ENCODE peak calls at places on chromosomes 7 and 10, in ten cellular contexts. One of them, this sample, is unnamed.

GRCh38 chr10:21069929-21070363 is 172.8 kb upstream of the NEBL start:
- DNase-seq in stimulated activated CD4-positive, alpha-beta T cell treated with anti-CD3 and anti-CD28 coated beads, Interleukin-4, amount 100 ng/mL, for 4 hours: no peak
- DNase-seq in endothelial cell: no peak
- DNase-seq in osteoblast: no peak
- DNase-seq in NCI-H187 treated with DMSO at 0.1 percent for 48 hours: no peak
- DNase-seq in neuronal stem cell: no peak
- DNase-seq in NB4: no peak
- DNase-seq in cardiac fibroblast: no peak
- DNase-seq in T follicular helper cell: no peak
- DNase-seq in endodermal cell: no peak
- DNase-seq in this sample: no peak

GRCh38 chr7:151415375-151416112 is 5.7 kb upstream of the WDR86 start:
- DNase-seq in T follicular helper cell: no peak
- DNase-seq in osteoblast: no peak
- DNase-seq in endodermal cell: no peak
- DNase-seq in neuronal stem cell: no peak
- DNase-seq in NB4: peak
- DNase-seq in cardiac fibroblast: peak
- DNase-seq in endothelial cell: no peak
- DNase-seq in stimulated activated CD4-positive, alpha-beta T cell treated with anti-CD3 and anti-CD28 coated beads, Interleukin-4, amount 100 ng/mL, for 4 hours: no peak
- DNase-seq in NCI-H187 treated with DMSO at 0.1 percent for 48 hours: no peak
- DNase-seq in this sample: no peak

GRCh38 chr10:105252908-105253307 is 611.8 kb downstream of the SORCS3 start:
- DNase-seq in endodermal cell: peak
- DNase-seq in stimulated activated CD4-positive, alpha-beta T cell treated with anti-CD3 and anti-CD28 coated beads, Interleukin-4, amount 100 ng/mL, for 4 hours: no peak
- DNase-seq in endothelial cell: no peak
- DNase-seq in NCI-H187 treated with DMSO at 0.1 percent for 48 hours: no peak
- DNase-seq in neuronal stem cell: no peak
- DNase-seq in cardiac fibroblast: no peak
- DNase-seq in NB4: no peak
- DNase-seq in T follicular helper cell: no peak
- DNase-seq in osteoblast: no peak
- DNase-seq in this sample: no peak

GRCh38 chr7:106757846-106758245 is 96.9 kb upstream of the CCDC71L start:
- DNase-seq in cardiac fibroblast: peak
- DNase-seq in endodermal cell: no peak
- DNase-seq in stimulated activated CD4-positive, alpha-beta T cell treated with anti-CD3 and anti-CD28 coated beads, Interleukin-4, amount 100 ng/mL, for 4 hours: no peak
- DNase-seq in NB4: no peak
- DNase-seq in osteoblast: no peak
- DNase-seq in neuronal stem cell: no peak
- DNase-seq in NCI-H187 treated with DMSO at 0.1 percent for 48 hours: no peak
- DNase-seq in T follicular helper cell: no peak
- DNase-seq in endothelial cell: no peak
- DNase-seq in this sample: no peak

GRCh38 chr7:110007316-110007910 is 1083.5 kb upstream of the LRRN3 start:
- DNase-seq in endodermal cell: no peak
- DNase-seq in cardiac fibroblast: no peak
- DNase-seq in endothelial cell: no peak
- DNase-seq in T follicular helper cell: no peak
- DNase-seq in NB4: no peak
- DNase-seq in neuronal stem cell: no peak
- DNase-seq in NCI-H187 treated with DMSO at 0.1 percent for 48 hours: no peak
- DNase-seq in osteoblast: no peak
- DNase-seq in stimulated activated CD4-positive, alpha-beta T cell treated with anti-CD3 and anti-CD28 coated beads, Interleukin-4, amount 100 ng/mL, for 4 hours: no peak
- DNase-seq in this sample: no peak

GRCh38 chr7:80942261-80943041 is 23.6 kb upstream of the SEMA3C start:
- DNase-seq in osteoblast: peak
- DNase-seq in T follicular helper cell: no peak
- DNase-seq in NB4: peak
- DNase-seq in stimulated activated CD4-positive, alpha-beta T cell treated with anti-CD3 and anti-CD28 coated beads, Interleukin-4, amount 100 ng/mL, for 4 hours: no peak
- DNase-seq in cardiac fibroblast: peak
- DNase-seq in neuronal stem cell: no peak
- DNase-seq in NCI-H187 treated with DMSO at 0.1 percent for 48 hours: no peak
- DNase-seq in endodermal cell: peak
- DNase-seq in endothelial cell: no peak
- DNase-seq in this sample: no peak

GRCh38 chr10:104824378-104825006 is 183.4 kb downstream of the SORCS3 start:
- DNase-seq in osteoblast: no peak
- DNase-seq in NCI-H187 treated with DMSO at 0.1 percent for 48 hours: no peak
- DNase-seq in T follicular helper cell: no peak
- DNase-seq in NB4: peak
- DNase-seq in stimulated activated CD4-positive, alpha-beta T cell treated with anti-CD3 and anti-CD28 coated beads, Interleukin-4, amount 100 ng/mL, for 4 hours: no peak
- DNase-seq in endothelial cell: peak
- DNase-seq in endodermal cell: peak
- DNase-seq in cardiac fibroblast: peak
- DNase-seq in neuronal stem cell: peak
- DNase-seq in this sample: no peak

GRCh38 chr7:4416436-4417092 is 265.5 kb upstream of the FOXK1 start:
- DNase-seq in stimulated activated CD4-positive, alpha-beta T cell treated with anti-CD3 and anti-CD28 coated beads, Interleukin-4, amount 100 ng/mL, for 4 hours: no peak
- DNase-seq in NCI-H187 treated with DMSO at 0.1 percent for 48 hours: no peak
- DNase-seq in NB4: no peak
- DNase-seq in cardiac fibroblast: no peak
- DNase-seq in endodermal cell: no peak
- DNase-seq in osteoblast: no peak
- DNase-seq in T follicular helper cell: no peak
- DNase-seq in neuronal stem cell: no peak
- DNase-seq in endothelial cell: no peak
- DNase-seq in this sample: no peak

GRCh38 chr10:59177031-59177861 is 803 bp downstream of the PHYHIPL start:
- DNase-seq in endothelial cell: peak
- DNase-seq in neuronal stem cell: peak
- DNase-seq in cardiac fibroblast: peak
- DNase-seq in NCI-H187 treated with DMSO at 0.1 percent for 48 hours: no peak
- DNase-seq in NB4: peak
- DNase-seq in osteoblast: peak
- DNase-seq in endodermal cell: peak
- DNase-seq in stimulated activated CD4-positive, alpha-beta T cell treated with anti-CD3 and anti-CD28 coated beads, Interleukin-4, amount 100 ng/mL, for 4 hours: no peak
- DNase-seq in T follicular helper cell: no peak
- DNase-seq in this sample: no peak

GRCh38 chr10:63866747-63867140 is 345.5 kb downstream of the REEP3 start:
- DNase-seq in osteoblast: no peak
- DNase-seq in endothelial cell: no peak
- DNase-seq in neuronal stem cell: no peak
- DNase-seq in NB4: peak
- DNase-seq in endodermal cell: no peak
- DNase-seq in T follicular helper cell: no peak
- DNase-seq in stimulated activated CD4-positive, alpha-beta T cell treated with anti-CD3 and anti-CD28 coated beads, Interleukin-4, amount 100 ng/mL, for 4 hours: no peak
- DNase-seq in NCI-H187 treated with DMSO at 0.1 percent for 48 hours: no peak
- DNase-seq in cardiac fibroblast: peak
- DNase-seq in this sample: no peak

GRCh38 chr10:115417585-115418265 is 324.6 kb downstream of the ATRNL1 start:
- DNase-seq in T follicular helper cell: no peak
- DNase-seq in endodermal cell: peak
- DNase-seq in cardiac fibroblast: peak
- DNase-seq in NB4: peak
- DNase-seq in neuronal stem cell: peak
- DNase-seq in stimulated activated CD4-positive, alpha-beta T cell treated with anti-CD3 and anti-CD28 coated beads, Interleukin-4, amount 100 ng/mL, for 4 hours: no peak
- DNase-seq in endothelial cell: peak
- DNase-seq in osteoblast: peak
- DNase-seq in NCI-H187 treated with DMSO at 0.1 percent for 48 hours: no peak
- DNase-seq in this sample: no peak

GRCh38 chr7:26329520-26330269 is 38.0 kb downstream of the SNX10 start:
- DNase-seq in neuronal stem cell: no peak
- DNase-seq in NCI-H187 treated with DMSO at 0.1 percent for 48 hours: no peak
- DNase-seq in stimulated activated CD4-positive, alpha-beta T cell treated with anti-CD3 and anti-CD28 coated beads, Interleukin-4, amount 100 ng/mL, for 4 hours: no peak
- DNase-seq in endodermal cell: no peak
- DNase-seq in T follicular helper cell: no peak
- DNase-seq in endothelial cell: no peak
- DNase-seq in osteoblast: no peak
- DNase-seq in cardiac fibroblast: no peak
- DNase-seq in NB4: peak
- DNase-seq in this sample: no peak

GRCh38 chr7:100400656-100401055 is 27.4 kb downstream of the PILRA start:
- DNase-seq in NCI-H187 treated with DMSO at 0.1 percent for 48 hours: no peak
- DNase-seq in cardiac fibroblast: peak
- DNase-seq in endothelial cell: peak
- DNase-seq in endodermal cell: peak
- DNase-seq in neuronal stem cell: peak
- DNase-seq in NB4: peak
- DNase-seq in T follicular helper cell: no peak
- DNase-seq in stimulated activated CD4-positive, alpha-beta T cell treated with anti-CD3 and anti-CD28 coated beads, Interleukin-4, amount 100 ng/mL, for 4 hours: no peak
- DNase-seq in osteoblast: no peak
- DNase-seq in this sample: no peak

GRCh38 chr7:80941206-80941758 is 22.4 kb upstream of the SEMA3C start:
- DNase-seq in osteoblast: no peak
- DNase-seq in cardiac fibroblast: peak
- DNase-seq in NB4: no peak
- DNase-seq in stimulated activated CD4-positive, alpha-beta T cell treated with anti-CD3 and anti-CD28 coated beads, Interleukin-4, amount 100 ng/mL, for 4 hours: no peak
- DNase-seq in T follicular helper cell: no peak
- DNase-seq in endothelial cell: no peak
- DNase-seq in endodermal cell: no peak
- DNase-seq in neuronal stem cell: no peak
- DNase-seq in NCI-H187 treated with DMSO at 0.1 percent for 48 hours: no peak
- DNase-seq in this sample: no peak

GRCh38 chr7:102236592-102237287 is 49.9 kb upstream of the SH2B2 start:
- DNase-seq in NB4: peak
- DNase-seq in NCI-H187 treated with DMSO at 0.1 percent for 48 hours: no peak
- DNase-seq in T follicular helper cell: peak
- DNase-seq in osteoblast: peak
- DNase-seq in neuronal stem cell: peak
- DNase-seq in endothelial cell: peak
- DNase-seq in cardiac fibroblast: peak
- DNase-seq in endodermal cell: peak
- DNase-seq in stimulated activated CD4-positive, alpha-beta T cell treated with anti-CD3 and anti-CD28 coated beads, Interleukin-4, amount 100 ng/mL, for 4 hours: peak
- DNase-seq in this sample: no peak

GRCh38 chr10:32239770-32240169 is 107.2 kb downstream of the EPC1 start:
- DNase-seq in T follicular helper cell: no peak
- DNase-seq in endothelial cell: no peak
- DNase-seq in NCI-H187 treated with DMSO at 0.1 percent for 48 hours: no peak
- DNase-seq in stimulated activated CD4-positive, alpha-beta T cell treated with anti-CD3 and anti-CD28 coated beads, Interleukin-4, amount 100 ng/mL, for 4 hours: no peak
- DNase-seq in endodermal cell: no peak
- DNase-seq in osteoblast: no peak
- DNase-seq in cardiac fibroblast: peak
- DNase-seq in neuronal stem cell: no peak
- DNase-seq in NB4: no peak
- DNase-seq in this sample: no peak

GRCh38 chr7:82141427-82141826 is 302.1 kb downstream of the CACNA2D1 start:
- DNase-seq in NB4: no peak
- DNase-seq in endothelial cell: no peak
- DNase-seq in cardiac fibroblast: peak
- DNase-seq in NCI-H187 treated with DMSO at 0.1 percent for 48 hours: no peak
- DNase-seq in stimulated activated CD4-positive, alpha-beta T cell treated with anti-CD3 and anti-CD28 coated beads, Interleukin-4, amount 100 ng/mL, for 4 hours: no peak
- DNase-seq in neuronal stem cell: no peak
- DNase-seq in T follicular helper cell: no peak
- DNase-seq in endodermal cell: no peak
- DNase-seq in osteoblast: peak
- DNase-seq in this sample: no peak

GRCh38 chr10:26000971-26001370 is 66.9 kb downstream of the MYO3A start:
- DNase-seq in neuronal stem cell: no peak
- DNase-seq in stimulated activated CD4-positive, alpha-beta T cell treated with anti-CD3 and anti-CD28 coated beads, Interleukin-4, amount 100 ng/mL, for 4 hours: no peak
- DNase-seq in osteoblast: no peak
- DNase-seq in NB4: no peak
- DNase-seq in T follicular helper cell: no peak
- DNase-seq in endodermal cell: no peak
- DNase-seq in NCI-H187 treated with DMSO at 0.1 percent for 48 hours: no peak
- DNase-seq in cardiac fibroblast: no peak
- DNase-seq in endothelial cell: no peak
- DNase-seq in this sample: no peak

This sample was measured in T-helper 17 cell.